ENCODE peak calls at places on chromosomes 13 and 19, in seven cellular contexts. V, C, H, W, D, Z and I are unnamed samples.

GRCh38 chr19:49875801-49876421 is 1.2 kb downstream of the AKT1S1 start:
- DNase-seq in C (peak), H (no peak), V (peak), D (no peak), W (peak), Z (peak), I (peak)

GRCh38 chr13:108963846-108964600 is 334.6 kb downstream of the MYO16 start:
- DNase-seq in H (no peak), Z (no peak), D (no peak), V (no peak), W (no peak), C (no peak), I (no peak)

GRCh38 chr19:53308339-53308811 is 25.2 kb upstream of the ZNF845 start:
- DNase-seq in W (peak), C (peak), Z (no peak), V (peak), H (no peak), D (no peak), I (peak)

GRCh38 chr19:17718988-17719711 is at the start of gene MAP1S:
- DNase-seq in H (peak), Z (peak), D (peak), V (peak), W (peak), C (peak), I (peak)

GRCh38 chr13:99352351-99353271 is 45.4 kb upstream of the GPR183 start:
- DNase-seq in Z (no peak), D (no peak), H (no peak), V (no peak), C (peak), W (no peak), I (no peak)

GRCh38 chr19:44955500-44956439 is 590 bp downstream of the CLPTM1 start:
- DNase-seq in D (no peak), Z (peak), V (no peak), H (no peak), W (no peak), C (no peak), I (no peak)

GRCh38 chr13:79915386-79915785 is 425.5 kb downstream of the SPRY2 start:
- DNase-seq in W (no peak), V (no peak), D (no peak), C (no peak), H (no peak), Z (no peak), I (no peak)

GRCh38 chr19:53881482-53882390 is at the start of gene PRKCG:
- DNase-seq in H (no peak), C (peak), W (peak), Z (no peak), V (peak), D (no peak), I (peak)

GRCh38 chr19:1079566-1080111 is 12.7 kb downstream of the ARHGAP45 start:
- DNase-seq in V (no peak), C (peak), W (no peak), D (no peak), H (no peak), Z (no peak), I (peak)

GRCh38 chr13:99967884-99968520 is 3.6 kb downstream of the ZIC5 start:
- DNase-seq in V (no peak), Z (no peak), H (no peak), C (no peak), W (no peak), D (no peak), I (no peak)

GRCh38 chr19:50173144-50173543 is 10.1 kb upstream of the IZUMO2 start:
- DNase-seq in W (no peak), V (no peak), C (peak), H (no peak), D (no peak), Z (no peak), I (no peak)

GRCh38 chr13:43127103-43127817 is 103.9 kb downstream of the DNAJC15 start:
- DNase-seq in Z (no peak), W (peak), H (no peak), D (no peak), V (no peak), C (no peak), I (no peak)

GRCh38 chr13:98507060-98507797 is 69.7 kb downstream of the STK24 start:
- DNase-seq in D (no peak), C (no peak), V (no peak), Z (no peak), W (peak), H (no peak), I (peak)

GRCh38 chr13:109271555-109271954 is 514.8 kb downstream of the IRS2 start:
- DNase-seq in H (no peak), W (no peak), Z (no peak), V (no peak), C (no peak), D (no peak), I (no peak)

GRCh38 chr19:3556423-3556977 is 886 bp downstream of the MFSD12 start:
- DNase-seq in D (no peak), V (no peak), C (no peak), W (no peak), H (no peak), Z (no peak), I (no peak)

GRCh38 chr19:28727133-28727834 is 485.7 kb downstream of the UQCRFS1 start:
- DNase-seq in V (no peak), H (no peak), Z (no peak), C (no peak), W (peak), D (no peak), I (no peak)

GRCh38 chr19:58409010-58409790 is 751 bp downstream of the ZNF584 start:
- DNase-seq in H (no peak), W (no peak), V (no peak), C (peak), D (no peak), Z (no peak), I (no peak)

GRCh38 chr19:39765091-39766076 is 13.3 kb upstream of the LEUTX start:
- DNase-seq in H (peak), C (no peak), D (no peak), Z (no peak), W (peak), V (peak), I (peak)

GRCh38 chr19:45250832-45251451 is at the start of gene MARK4:
- DNase-seq in W (peak), Z (peak), C (peak), D (peak), V (peak), H (no peak), I (peak)

GRCh38 chr19:38735257-38735686 is 9.0 kb downstream of the CAPN12 start:
- DNase-seq in H (no peak), W (no peak), Z (no peak), D (no peak), C (peak), V (peak), I (peak)

GRCh38 chr19:47331931-47332547 is at the start of gene C5AR2:
- DNase-seq in W (peak), C (no peak), Z (no peak), V (no peak), H (no peak), D (no peak), I (no peak)

GRCh38 chr13:106657104-106657503 is 89.2 kb upstream of the ARGLU1 start:
- DNase-seq in C (no peak), H (no peak), D (no peak), V (no peak), Z (no peak), W (no peak), I (no peak)